ENCODE peak calls at places on chromosomes 5 and 9, in five cellular contexts. J is OCI-LY7; D is CD8-positive, alpha-beta memory T cell; P is PC-9; T is psoas muscle. M is an unnamed sample.

GRCh38 chr5:80141147-80141671 is 106.1 kb downstream of the THBS4 start:
- DNase-seq in J (no peak), D (no peak), P (no peak), T (peak; percentile 85), M (peak; percentile 17)

GRCh38 chr9:85978496-85978895 is 37.5 kb downstream of the NAA35 start:
- DNase-seq in J (no peak), D (no peak), P (no peak), T (no peak), M (no peak)

GRCh38 chr9:113906411-113907110 is 30.5 kb downstream of the ZNF618 start:
- DNase-seq in J (no peak), D (no peak), P (no peak), T (no peak), M (peak; percentile 42)

GRCh38 chr5:1265026-1265425 is 29.8 kb downstream of the TERT start:
- DNase-seq in J (no peak), D (no peak), P (no peak), T (no peak), M (no peak)

GRCh38 chr9:111896942-111897830 is 572 bp downstream of the UGCG start:
- DNase-seq in J (no peak), D (peak; percentile 61), P (no peak), T (peak; percentile 65), M (peak; percentile 56)

GRCh38 chr5:160460377-160461049 is 38.9 kb downstream of the PTTG1 start:
- DNase-seq in J (no peak), D (no peak), P (no peak), T (no peak), M (no peak)

GRCh38 chr5:90967851-90968250 is 409.3 kb downstream of the ADGRV1 start:
- DNase-seq in J (no peak), D (no peak), P (no peak), T (no peak), M (no peak)

GRCh38 chr9:115086461-115086860 is 31.5 kb downstream of the TNC start:
- DNase-seq in J (no peak), D (no peak), P (no peak), T (no peak), M (no peak)

GRCh38 chr9:111108946-111109345 is 70.7 kb upstream of the LPAR1 start:
- DNase-seq in J (no peak), D (no peak), P (no peak), T (no peak), M (no peak)

GRCh38 chr9:123358181-123358894 is 2.3 kb downstream of the CRB2 start:
- DNase-seq in J (no peak), D (no peak), P (no peak), T (no peak), M (no peak)

GRCh38 chr5:674630-675011 is 18.5 kb downstream of the TPPP start:
- DNase-seq in J (no peak), D (no peak), P (no peak), T (no peak), M (no peak)

GRCh38 chr5:56734066-56734766 is 81.1 kb upstream of the MAP3K1 start:
- DNase-seq in J (peak; percentile 43), D (no peak), P (peak; percentile 77), T (no peak), M (no peak)

GRCh38 chr9:91856419-91856818 is 93.6 kb downstream of the ROR2 start:
- DNase-seq in J (no peak), D (no peak), P (no peak), T (no peak), M (no peak)

GRCh38 chr5:133526368-133526767 is 86.0 kb downstream of the FSTL4 start:
- DNase-seq in J (no peak), D (no peak), P (no peak), T (no peak), M (no peak)

GRCh38 chr5:124583469-124584350 is 162.7 kb downstream of the ZNF608 start:
- DNase-seq in J (peak; percentile 34), D (no peak), P (peak; percentile 77), T (no peak), M (no peak)

GRCh38 chr9:33843312-33843950 is 26.5 kb downstream of the UBE2R2 start:
- DNase-seq in J (no peak), D (no peak), P (no peak), T (no peak), M (no peak)

GRCh38 chr5:65163698-65164097 is 318.0 kb downstream of the ADAMTS6 start:
- DNase-seq in J (no peak), D (no peak), P (no peak), T (no peak), M (no peak)

GRCh38 chr9:33785914-33786313 is 9.4 kb upstream of the PRSS3 start:
- DNase-seq in J (peak; percentile 38), D (no peak), P (no peak), T (no peak), M (no peak)

GRCh38 chr5:12367973-12368372 is 463.7 kb upstream of the CTNND2 start:
- DNase-seq in J (no peak), D (no peak), P (no peak), T (no peak), M (no peak)

GRCh38 chr9:34989946-34990635 is 546 bp downstream of the DNAJB5 start:
- DNase-seq in J (peak; percentile 37), D (peak; percentile 39), P (no peak), T (peak; percentile 80), M (peak; percentile 27)

GRCh38 chr5:55626805-55627204 is 85.3 kb downstream of the SLC38A9 start:
- DNase-seq in J (no peak), D (no peak), P (no peak), T (no peak), M (no peak)

GRCh38 chr9:73780916-73781315 is 629.3 kb downstream of the ANXA1 start:
- DNase-seq in J (no peak), D (no peak), P (peak; percentile 51), T (no peak), M (no peak)

GRCh38 chr9:91033802-91034201 is 232.2 kb downstream of the SYK start:
- DNase-seq in J (peak; percentile 74), D (peak; percentile 53), P (no peak), T (no peak), M (no peak)

GRCh38 chr5:31106259-31106658 is 87.2 kb upstream of the CDH6 start:
- DNase-seq in J (no peak), D (no peak), P (no peak), T (no peak), M (no peak)

GRCh38 chr5:155631116-155631515 is 617.6 kb downstream of the KIF4B start:
- DNase-seq in J (no peak), D (no peak), P (no peak), T (no peak), M (no peak)

GRCh38 chr5:14447958-14448881 is 133.4 kb upstream of the OTULINL start:
- DNase-seq in J (no peak), D (no peak), P (no peak), T (no peak), M (no peak)

GRCh38 chr5:14451866-14452265 is 129.7 kb upstream of the OTULINL start:
- DNase-seq in J (no peak), D (no peak), P (no peak), T (no peak), M (no peak)

GRCh38 chr5:14445581-14446290 is 135.9 kb upstream of the OTULINL start:
- DNase-seq in J (no peak), D (no peak), P (no peak), T (no peak), M (no peak)

GRCh38 chr5:14450055-14450524 is 131.5 kb upstream of the OTULINL start:
- DNase-seq in J (no peak), D (no peak), P (no peak), T (peak; percentile 70), M (no peak)

GRCh38 chr5:14449052-14449661 is 132.4 kb upstream of the OTULINL start:
- DNase-seq in J (no peak), D (no peak), P (no peak), T (peak; percentile 45), M (no peak)
- H3K4me3 ChIP-seq in J (no peak overlapping the region), D (no peak overlapping the region), P (no peak overlapping the region), T (peak overlapping the region; percentile 1), M (no peak overlapping the region)

DNA sequence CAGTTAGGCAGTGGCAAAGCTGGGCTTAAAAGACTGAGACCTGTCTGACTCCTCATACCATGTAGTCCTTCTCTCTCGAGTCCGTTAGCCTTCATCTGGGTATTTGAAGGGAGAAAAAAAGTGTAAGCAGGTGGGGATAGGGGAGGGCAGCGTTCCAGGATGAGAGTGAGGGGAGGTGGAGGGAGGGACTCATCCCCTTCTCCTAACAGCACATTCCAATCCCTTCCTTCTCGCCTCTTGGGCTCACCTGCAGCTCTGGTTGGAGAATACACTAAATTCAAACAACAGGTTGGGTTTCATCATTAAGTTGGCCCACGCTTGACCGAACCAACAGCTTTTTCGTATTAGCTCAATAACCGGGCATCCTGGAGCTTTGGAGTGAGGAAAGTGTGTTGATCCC is 3.6 kb downstream of the NEURL1B start:
- DNase-seq in J (no peak), D (no peak), P (no peak), T (no peak), M (no peak)
- H3K4me3 ChIP-seq in J (no peak overlapping the region), D (no peak overlapping the region), P (no peak overlapping the region), T (peak overlapping the region; percentile 81), M (no peak overlapping the region)

GRCh38 chr5:68288756-68289134 is 73.2 kb downstream of the PIK3R1 start:
- DNase-seq in J (no peak), D (no peak), P (no peak), T (no peak), M (peak; percentile 50)

GRCh38 chr5:68286612-68286912 is 71.0 kb downstream of the PIK3R1 start:
- DNase-seq in J (no peak), D (no peak), P (no peak), T (no peak), M (no peak)

GRCh38 chr5:68287976-68288755 is 72.6 kb downstream of the PIK3R1 start:
- DNase-seq in J (peak; percentile 84), D (peak; percentile 29), P (no peak), T (peak; percentile 68), M (peak; percentile 70)

GRCh38 chr5:68285857-68286611 is 70.5 kb downstream of the PIK3R1 start:
- DNase-seq in J (peak; percentile 73), D (no peak), P (peak; percentile 43), T (no peak), M (no peak)

DNA sequence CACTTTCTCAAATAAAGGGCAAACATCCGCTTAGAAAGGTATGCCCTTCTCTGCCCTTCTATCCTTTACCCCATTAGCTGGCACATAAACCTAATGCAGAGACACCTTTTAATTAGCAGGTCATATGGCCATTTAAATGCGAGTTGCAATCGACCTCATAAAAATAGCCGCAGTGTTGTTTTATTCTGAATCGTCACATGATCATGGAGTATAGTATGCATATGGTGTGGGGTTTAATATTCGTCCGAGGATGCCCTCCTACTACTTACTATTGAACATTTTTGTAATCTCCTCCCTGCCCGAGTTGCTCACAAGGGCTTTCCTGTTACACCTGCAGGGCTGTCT is 72.0 kb downstream of the PIK3R1 start:
- DNase-seq in J (no peak), D (no peak), P (no peak), T (no peak), M (no peak)
- H3K4me3 ChIP-seq in J (peak overlapping the region; percentile 51), D (peak overlapping the region; percentile 67), P (no peak overlapping the region), T (peak overlapping the region; percentile 77), M (peak overlapping the region; percentile 38)

DNA sequence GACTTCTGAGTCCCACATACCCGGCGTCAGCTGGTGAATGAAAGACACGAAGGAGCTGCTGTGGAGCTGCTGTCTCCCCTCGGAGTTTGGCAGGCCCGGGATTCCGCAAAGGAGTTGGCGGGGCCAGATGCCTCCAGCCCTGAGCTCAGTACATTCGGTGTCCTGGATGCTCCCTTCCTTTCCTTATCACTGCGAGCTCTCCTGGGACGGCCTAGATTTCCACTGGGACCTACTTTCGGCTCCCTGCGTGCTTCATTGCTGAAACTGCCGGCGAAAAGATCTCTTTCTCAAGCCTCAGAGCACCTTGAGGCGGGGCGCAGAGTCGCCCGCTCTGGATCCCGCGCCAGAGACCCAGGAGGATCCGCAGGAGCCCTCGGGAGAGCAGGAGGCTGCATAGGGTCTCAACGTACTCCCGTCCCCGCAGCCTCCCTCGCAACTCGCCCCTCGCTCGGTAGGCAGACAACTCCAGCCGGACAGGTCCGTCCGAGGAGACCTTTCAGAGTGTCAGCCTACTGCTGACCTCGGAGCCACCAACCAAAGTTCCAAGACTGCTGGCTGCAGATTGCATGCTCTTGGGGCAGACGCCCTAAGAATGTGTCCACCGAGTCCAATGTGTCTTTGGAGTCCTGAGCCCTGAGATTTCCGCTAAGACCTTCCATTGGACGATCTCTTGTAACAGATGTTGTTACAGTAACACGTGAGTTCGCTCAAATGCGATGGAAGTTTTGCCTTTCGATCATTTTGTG is 6.1 kb downstream of the ANXA2R start:
- DNase-seq in J (no peak), D (no peak), P (no peak), T (no peak), M (no peak)
- H3K4me3 ChIP-seq in J (no peak overlapping the region), D (no peak overlapping the region), P (no peak overlapping the region), T (peak overlapping the region; percentile 40), M (no peak overlapping the region)